ENCODE peak calls at places on chromosomes 6 and 20, in ten cellular contexts. E is heart left ventricle, O is adrenal gland, S is hepatocyte, D is mammary epithelial cell, I is spleen, L is stomach, G is cardiac muscle cell, J is IMR-90, C is right lobe of liver. Q is an unnamed sample. For H3K4me1, the result is how much of the 10 kb centered on the place peaks cover.

GRCh38 chr6:40210628-40211056 is 276.4 kb upstream of the MOCS1 start:
- DNase-seq in E (no peak), O (no peak), S (peak), D (no peak), I (no peak), L (no peak), G (no peak), J (no peak), C (no peak), Q (no peak)

GRCh38 chr6:163860194-163861081 is 445.9 kb downstream of the QKI start:
- DNase-seq in E (peak), O (no peak), S (peak), D (no peak), I (no peak), L (no peak), G (peak), J (peak), C (no peak), Q (no peak)

GRCh38 chr6:54072708-54073313 is 38.4 kb upstream of the MLIP start:
- DNase-seq in E (peak), O (no peak), S (no peak), D (no peak), I (no peak), L (no peak), G (no peak), J (no peak), C (peak), Q (no peak)

GRCh38 chr6:164507197-164507957 is 802.0 kb downstream of the C6orf118 start:
- DNase-seq in E (no peak), O (peak), S (no peak), D (no peak), I (no peak), L (no peak), G (no peak), J (no peak), C (no peak), Q (no peak)

GRCh38 chr20:57408131-57408530 is 16.9 kb downstream of the RBM38 start:
- DNase-seq in E (no peak), O (no peak), S (no peak), D (no peak), I (peak), L (no peak), G (no peak), J (peak), C (no peak), Q (peak)

GRCh38 chr6:35448191-35448590 is 3.9 kb upstream of the FANCE start:
- DNase-seq in E (no peak), O (no peak), S (no peak), D (no peak), I (no peak), L (no peak), G (no peak), J (no peak), C (no peak), Q (no peak)

GRCh38 chr6:140915001-140915950 is 1217.4 kb upstream of the GJE1 start:
- DNase-seq in E (no peak), O (no peak), S (no peak), D (no peak), I (no peak), L (no peak), G (no peak), J (no peak), C (no peak), Q (no peak)

GRCh38 chr20:24523661-24524060 is 54.2 kb downstream of the SYNDIG1 start:
- DNase-seq in E (no peak), O (no peak), S (no peak), D (no peak), I (no peak), L (no peak), G (no peak), J (no peak), C (no peak), Q (no peak)

GRCh38 chr6:56368484-56368883 is 121.1 kb upstream of the COL21A1 start:
- DNase-seq in E (no peak), O (no peak), S (no peak), D (no peak), I (no peak), L (no peak), G (no peak), J (no peak), C (no peak), Q (no peak)

GRCh38 chr20:44748005-44748370 is 2.3 kb downstream of the KCNK15 start:
- DNase-seq in E (no peak), O (no peak), S (no peak), D (no peak), I (no peak), L (no peak), G (no peak), J (no peak), C (no peak), Q (no peak)

GRCh38 chr20:44745122-44745521 is 543 bp upstream of the KCNK15 start:
- DNase-seq in E (no peak), O (no peak), S (no peak), D (no peak), I (no peak), L (no peak), G (no peak), J (no peak), C (no peak), Q (no peak)

GRCh38 chr20:44747166-44748004 is 1.7 kb downstream of the KCNK15 start:
- DNase-seq in E (peak), O (peak), S (peak), D (peak), I (no peak), L (peak), G (peak), J (peak), C (peak), Q (peak)

GRCh38 chr20:44745560-44746366 is at the start of gene KCNK15:
- DNase-seq in E (peak), O (no peak), S (peak), D (peak), I (no peak), L (peak), G (peak), J (peak), C (no peak), Q (peak)

DNA sequence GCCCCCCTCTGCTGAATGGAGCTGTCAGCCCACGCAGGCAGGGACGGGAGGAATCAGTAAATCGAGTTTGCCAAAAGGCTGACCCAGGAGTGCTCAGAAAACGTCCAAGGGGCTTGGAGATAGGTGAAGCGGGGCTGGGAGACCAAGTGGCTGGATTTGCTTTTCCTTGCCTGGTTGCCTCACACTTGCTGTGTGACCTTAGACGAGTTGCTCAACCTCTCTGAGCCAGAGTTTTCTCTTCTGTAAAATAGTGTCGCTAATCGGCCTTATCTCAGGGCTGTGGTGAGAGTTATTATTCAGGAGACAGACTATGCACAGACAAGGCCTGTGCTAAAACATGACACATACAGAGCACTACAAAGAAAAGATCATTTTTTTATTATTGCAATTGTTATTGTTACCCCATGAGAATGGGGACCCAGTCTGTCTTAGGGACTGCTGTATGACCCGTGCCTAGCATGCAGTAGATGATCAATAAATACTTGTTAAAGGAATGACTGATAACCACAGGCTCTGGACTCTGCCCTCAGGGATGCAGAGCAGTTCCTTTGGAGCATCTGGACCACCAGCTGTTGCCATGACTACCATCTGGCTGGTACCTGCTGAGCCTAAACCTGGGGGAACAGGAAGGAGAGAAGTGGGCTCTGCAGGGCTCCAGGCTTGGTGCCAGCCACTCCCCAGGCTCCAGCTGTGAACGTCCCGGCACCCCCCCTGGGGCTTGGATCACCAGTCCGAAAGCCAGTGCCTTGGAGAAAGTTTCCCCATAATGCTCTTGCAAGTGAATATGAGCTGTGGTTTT is 901 bp downstream of the KCNK15 start:
- DNase-seq in E (no peak), O (no peak), S (no peak), D (no peak), I (no peak), L (peak), G (no peak), J (no peak), C (no peak), Q (no peak)
- H3K27ac ChIP-seq in E (peak), O (no peak), S (no peak), D (no peak), I (no peak), L (peak), G (no peak), J (no peak), C (no peak), Q (no peak)

GRCh38 chr20:43191946-43192847 is 2.5 kb upstream of the PTPRT start:
- DNase-seq in E (no peak), O (no peak), S (peak), D (no peak), I (no peak), L (no peak), G (peak), J (no peak), C (peak), Q (no peak)
- TF ChIP-seq CTCF in E (peak), O (peak), S (peak), D (peak), I (no peak), L (no peak), G (peak), J (peak), C (peak), Q (no peak)

GRCh38 chr20:10707791-10708190 is 34.0 kb upstream of the JAG1 start:
- DNase-seq in E (no peak), O (no peak), S (no peak), D (no peak), I (no peak), L (no peak), G (no peak), J (no peak), C (no peak), Q (no peak)

GRCh38 chr20:10708342-10709185 is 34.8 kb upstream of the JAG1 start:
- DNase-seq in E (no peak), O (no peak), S (peak), D (peak), I (no peak), L (no peak), G (peak), J (peak), C (no peak), Q (no peak)

GRCh38 chr20:10711903-10712373 is 38.1 kb upstream of the JAG1 start:
- DNase-seq in E (no peak), O (no peak), S (no peak), D (no peak), I (no peak), L (no peak), G (no peak), J (no peak), C (no peak), Q (no peak)

GRCh38 chr20:10710995-10711775 is 37.4 kb upstream of the JAG1 start:
- DNase-seq in E (no peak), O (no peak), S (peak), D (no peak), I (no peak), L (peak), G (no peak), J (peak), C (peak), Q (no peak)

GRCh38 chr20:10709916-10710315 is 36.1 kb upstream of the JAG1 start:
- DNase-seq in E (no peak), O (no peak), S (no peak), D (no peak), I (no peak), L (no peak), G (no peak), J (no peak), C (no peak), Q (no peak)
- H3K4me1 ChIP-seq in E (under half), O (under half), S (under half), D (under half), I (under half), L (under half), G (under half), J (under half), C (under half), Q (under half)

GRCh38 chr6:106974999-106975698 is 620 bp upstream of the CD24 start:
- DNase-seq in E (peak), O (peak), S (peak), D (peak), I (peak), L (peak), G (peak), J (no peak), C (peak), Q (peak)
- H3K27ac ChIP-seq in E (no peak), O (no peak), S (peak), D (peak), I (peak), L (peak), G (peak), J (no peak), C (peak), Q (no peak)

DNA sequence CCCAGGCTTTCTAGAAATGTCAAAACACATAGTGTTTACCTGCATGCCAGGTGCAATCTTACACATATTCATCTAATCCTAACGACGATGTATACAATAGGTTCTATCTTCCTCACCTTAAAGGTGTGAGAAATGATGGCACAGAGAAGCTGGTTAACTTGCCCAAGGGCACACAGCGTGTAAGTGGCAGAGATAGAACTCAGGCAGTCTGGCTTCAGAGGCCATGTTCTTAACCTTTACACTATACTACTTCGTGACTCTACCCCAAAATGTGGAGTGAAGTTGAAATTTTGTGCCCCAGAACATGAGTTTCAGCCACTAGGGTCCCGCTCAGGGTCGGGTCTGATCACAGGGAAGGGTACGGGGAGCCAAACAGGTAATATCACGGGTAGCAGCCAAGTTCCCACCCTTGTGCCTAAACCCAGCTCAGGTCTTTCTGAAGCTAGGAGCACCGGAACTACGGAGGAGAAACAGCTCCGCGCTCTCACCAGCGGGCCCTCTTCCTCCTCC is 523 bp downstream of the VPS52 start:
- DNase-seq in E (no peak), O (no peak), S (no peak), D (no peak), I (no peak), L (no peak), G (no peak), J (no peak), C (no peak), Q (no peak)
- TF ChIP-seq CTCF in E (no peak), O (no peak), S (no peak), D (no peak), I (no peak), L (no peak), G (no peak), J (no peak), C (no peak), Q (no peak)

DNA sequence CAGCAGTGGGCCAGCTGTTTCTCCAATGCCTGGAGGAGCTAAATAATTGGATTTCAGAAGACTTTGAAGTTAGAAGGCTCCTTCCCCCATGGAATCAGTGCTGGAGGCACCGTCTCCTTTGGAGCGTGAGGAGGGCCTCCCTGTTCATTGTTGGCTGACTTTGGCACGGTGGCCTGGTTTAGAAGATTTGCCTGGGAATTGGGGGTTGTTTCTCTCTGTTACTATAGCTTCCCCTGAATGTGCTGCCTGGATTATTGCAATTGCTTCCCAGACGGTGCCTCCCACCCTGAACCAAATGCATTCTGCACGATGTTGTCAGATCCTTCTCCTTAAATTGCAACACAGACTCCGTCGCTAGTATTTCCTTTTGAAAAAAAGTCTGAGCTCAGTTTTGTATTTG is 27.7 kb upstream of the KCNG1 start:
- DNase-seq in E (no peak), O (no peak), S (no peak), D (no peak), I (peak), L (no peak), G (peak), J (no peak), C (no peak), Q (no peak)
- H3K4me1 ChIP-seq in E (under half), O (under half), S (under half), D (under half), I (under half), L (under half), G (under half), J (under half), C (under half), Q (under half)

DNA sequence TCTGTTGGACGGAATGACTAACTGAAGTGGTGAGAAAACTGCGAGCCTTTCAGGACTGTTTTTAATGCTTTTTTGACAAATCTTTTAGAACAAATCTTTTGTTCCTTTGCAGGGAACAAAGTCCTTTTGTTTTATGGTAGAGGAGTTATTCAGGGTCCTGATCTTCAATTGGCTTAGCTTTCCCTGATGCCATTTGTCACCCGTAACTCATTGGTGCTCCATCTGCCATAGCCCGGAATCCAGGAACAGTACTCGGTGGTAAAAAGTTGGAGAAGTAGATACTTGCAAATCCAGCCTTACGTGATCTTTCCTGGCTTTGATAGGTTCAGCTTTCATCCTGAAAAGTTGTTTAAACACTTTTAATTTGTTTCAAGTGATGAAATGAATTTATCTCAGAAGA is 162.9 kb downstream of the BCKDHB start:
- DNase-seq in E (no peak), O (no peak), S (no peak), D (no peak), I (no peak), L (no peak), G (no peak), J (no peak), C (no peak), Q (no peak)
- H3K27ac ChIP-seq in E (no peak), O (no peak), S (no peak), D (no peak), I (no peak), L (no peak), G (no peak), J (no peak), C (no peak), Q (no peak)

GRCh38 chr20:25669826-25670422 is 26.7 kb downstream of the ZNF337 start:
- DNase-seq in E (no peak), O (no peak), S (peak), D (peak), I (no peak), L (no peak), G (peak), J (peak), C (no peak), Q (peak)
- TF ChIP-seq CTCF in E (no peak), O (no peak), S (peak), D (no peak), I (no peak), L (no peak), G (no peak), J (peak), C (no peak), Q (no peak)

GRCh38 chr20:19943021-19943659 is 74.0 kb upstream of the NAA20 start:
- DNase-seq in E (no peak), O (no peak), S (no peak), D (peak), I (no peak), L (peak), G (no peak), J (no peak), C (no peak), Q (no peak)
- H3K4me1 ChIP-seq in E (half or more), O (under half), S (under half), D (under half), I (half or more), L (under half), G (under half), J (under half), C (under half), Q (under half)